ENCODE peak calls at places on chromosomes 11 and 22, in ten cellular contexts. One of them, this sample, is unnamed.

GRCh38 chr11:130383363-130384168 is 44.8 kb downstream of the ADAMTS8 start:
- DNase-seq in upper lobe of right lung: no peak
- DNase-seq in A673: no peak
- DNase-seq in CD8-positive, alpha-beta memory T cell: no peak
- DNase-seq in testis: no peak
- DNase-seq in fibroblast of pulmonary artery: peak
- DNase-seq in SJSA1: peak
- DNase-seq in Panc1: no peak
- DNase-seq in iPS DF 6.9: no peak
- DNase-seq in tibial nerve: no peak
- DNase-seq in this sample: peak

GRCh38 chr11:45089251-45089650 is 57.2 kb upstream of the PRDM11 start:
- DNase-seq in SJSA1: peak
- DNase-seq in iPS DF 6.9: no peak
- DNase-seq in CD8-positive, alpha-beta memory T cell: no peak
- DNase-seq in fibroblast of pulmonary artery: peak
- DNase-seq in tibial nerve: peak
- DNase-seq in upper lobe of right lung: no peak
- DNase-seq in testis: peak
- DNase-seq in Panc1: no peak
- DNase-seq in A673: no peak
- DNase-seq in this sample: no peak

GRCh38 chr11:65135633-65136145 is 1.4 kb upstream of the SYVN1 start:
- DNase-seq in CD8-positive, alpha-beta memory T cell: no peak
- DNase-seq in fibroblast of pulmonary artery: no peak
- DNase-seq in SJSA1: no peak
- DNase-seq in testis: no peak
- DNase-seq in Panc1: no peak
- DNase-seq in upper lobe of right lung: peak
- DNase-seq in tibial nerve: no peak
- DNase-seq in iPS DF 6.9: no peak
- DNase-seq in A673: no peak
- DNase-seq in this sample: no peak

GRCh38 chr22:43346521-43346929 is 3.4 kb upstream of the SCUBE1 start:
- DNase-seq in CD8-positive, alpha-beta memory T cell: peak
- DNase-seq in fibroblast of pulmonary artery: peak
- DNase-seq in iPS DF 6.9: no peak
- DNase-seq in A673: peak
- DNase-seq in SJSA1: peak
- DNase-seq in upper lobe of right lung: peak
- DNase-seq in Panc1: peak
- DNase-seq in testis: peak
- DNase-seq in tibial nerve: peak
- DNase-seq in this sample: no peak

GRCh38 chr11:12017865-12018453 is 9.5 kb upstream of the DKK3 start:
- DNase-seq in iPS DF 6.9: no peak
- DNase-seq in A673: no peak
- DNase-seq in SJSA1: no peak
- DNase-seq in tibial nerve: no peak
- DNase-seq in upper lobe of right lung: no peak
- DNase-seq in fibroblast of pulmonary artery: peak
- DNase-seq in CD8-positive, alpha-beta memory T cell: no peak
- DNase-seq in Panc1: no peak
- DNase-seq in testis: peak
- DNase-seq in this sample: no peak

GRCh38 chr11:97224396-97224795 is 834.6 kb downstream of the JRKL start:
- DNase-seq in SJSA1: no peak
- DNase-seq in fibroblast of pulmonary artery: no peak
- DNase-seq in testis: no peak
- DNase-seq in Panc1: no peak
- DNase-seq in tibial nerve: no peak
- DNase-seq in iPS DF 6.9: no peak
- DNase-seq in A673: no peak
- DNase-seq in upper lobe of right lung: no peak
- DNase-seq in CD8-positive, alpha-beta memory T cell: no peak
- DNase-seq in this sample: no peak

GRCh38 chr11:104073950-104074349 is 37.5 kb downstream of the DDI1 start:
- DNase-seq in CD8-positive, alpha-beta memory T cell: no peak
- DNase-seq in fibroblast of pulmonary artery: no peak
- DNase-seq in upper lobe of right lung: no peak
- DNase-seq in iPS DF 6.9: no peak
- DNase-seq in tibial nerve: no peak
- DNase-seq in SJSA1: no peak
- DNase-seq in A673: no peak
- DNase-seq in Panc1: no peak
- DNase-seq in testis: no peak
- DNase-seq in this sample: no peak

GRCh38 chr22:43126506-43127165 is 16.1 kb downstream of the BIK start:
- DNase-seq in tibial nerve: no peak
- DNase-seq in CD8-positive, alpha-beta memory T cell: no peak
- DNase-seq in fibroblast of pulmonary artery: peak
- DNase-seq in iPS DF 6.9: no peak
- DNase-seq in Panc1: no peak
- DNase-seq in A673: no peak
- DNase-seq in testis: no peak
- DNase-seq in SJSA1: peak
- DNase-seq in upper lobe of right lung: no peak
- DNase-seq in this sample: peak

GRCh38 chr11:70618471-70619101 is 220.3 kb downstream of the CTTN start:
- DNase-seq in SJSA1: no peak
- DNase-seq in tibial nerve: no peak
- DNase-seq in upper lobe of right lung: no peak
- DNase-seq in Panc1: no peak
- DNase-seq in A673: no peak
- DNase-seq in testis: no peak
- DNase-seq in iPS DF 6.9: no peak
- DNase-seq in CD8-positive, alpha-beta memory T cell: no peak
- DNase-seq in fibroblast of pulmonary artery: no peak
- DNase-seq in this sample: no peak

GRCh38 chr11:124843616-124843910 is 21.7 kb upstream of the ROBO3 start:
- DNase-seq in Panc1: no peak
- DNase-seq in upper lobe of right lung: no peak
- DNase-seq in fibroblast of pulmonary artery: no peak
- DNase-seq in A673: no peak
- DNase-seq in tibial nerve: no peak
- DNase-seq in testis: no peak
- DNase-seq in CD8-positive, alpha-beta memory T cell: no peak
- DNase-seq in SJSA1: no peak
- DNase-seq in iPS DF 6.9: no peak
- DNase-seq in this sample: no peak

GRCh38 chr11:64694821-64695365 is 28.1 kb downstream of the NRXN2 start:
- DNase-seq in iPS DF 6.9: no peak
- DNase-seq in SJSA1: no peak
- DNase-seq in CD8-positive, alpha-beta memory T cell: no peak
- DNase-seq in upper lobe of right lung: peak
- DNase-seq in A673: peak
- DNase-seq in testis: no peak
- DNase-seq in tibial nerve: no peak
- DNase-seq in fibroblast of pulmonary artery: no peak
- DNase-seq in Panc1: no peak
- DNase-seq in this sample: no peak

DNA sequence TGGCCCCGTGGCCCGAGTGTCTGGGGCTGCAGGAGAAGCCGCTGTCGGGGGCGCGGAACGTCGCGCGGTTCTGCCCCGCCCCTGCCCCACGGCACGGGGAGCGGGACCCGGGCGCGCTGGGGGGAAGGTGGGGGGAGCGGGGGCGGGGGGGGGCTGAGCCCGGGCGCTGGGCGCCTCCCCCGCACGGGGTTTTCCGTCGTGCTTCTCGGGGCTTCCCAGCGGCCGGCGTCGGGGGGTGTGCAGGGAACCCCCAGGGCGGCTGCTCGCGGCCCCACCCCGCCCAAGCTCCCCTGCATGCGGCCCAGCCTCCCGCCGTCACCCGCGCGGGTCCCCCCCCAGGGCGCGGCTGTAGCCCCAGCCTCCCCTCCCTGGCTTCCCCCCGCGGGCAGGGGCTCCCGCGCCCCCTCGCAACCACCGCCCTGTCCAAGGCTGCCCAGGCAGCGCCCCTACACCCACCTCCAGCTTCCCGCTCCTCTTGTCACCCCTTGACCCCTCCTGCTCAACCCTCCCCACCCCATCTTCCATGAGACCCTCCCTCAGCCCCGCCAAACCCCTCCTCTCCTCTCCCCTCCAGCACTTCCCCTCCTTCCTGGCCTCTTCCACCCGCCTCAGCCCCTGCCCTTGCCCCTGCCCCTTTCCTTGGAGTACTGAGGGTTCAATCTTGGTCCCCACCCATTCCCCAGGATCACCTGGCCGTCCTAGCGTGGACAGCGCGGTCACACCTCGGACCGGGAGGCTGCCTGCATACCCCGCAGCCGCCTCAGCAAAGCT is 1.7 kb downstream of the IL17REL start:
- DNase-seq in upper lobe of right lung: peak
- DNase-seq in iPS DF 6.9: no peak
- DNase-seq in fibroblast of pulmonary artery: no peak
- DNase-seq in tibial nerve: no peak
- DNase-seq in CD8-positive, alpha-beta memory T cell: peak
- DNase-seq in testis: no peak
- DNase-seq in Panc1: no peak
- DNase-seq in SJSA1: no peak
- DNase-seq in A673: no peak
- DNase-seq in this sample: no peak
- H3K4me3 ChIP-seq in upper lobe of right lung: no peak
- H3K4me3 ChIP-seq in iPS DF 6.9: peak
- H3K4me3 ChIP-seq in fibroblast of pulmonary artery: no peak
- H3K4me3 ChIP-seq in tibial nerve: no peak
- H3K4me3 ChIP-seq in CD8-positive, alpha-beta memory T cell: no peak
- H3K4me3 ChIP-seq in testis: peak
- H3K4me3 ChIP-seq in Panc1: no peak
- H3K4me3 ChIP-seq in SJSA1: no peak
- H3K4me3 ChIP-seq in A673: peak
- H3K4me3 ChIP-seq in this sample: no peak

GRCh38 chr11:119421351-119421750 is 1.6 kb downstream of the THY1 start:
- DNase-seq in A673: peak
- DNase-seq in SJSA1: no peak
- DNase-seq in CD8-positive, alpha-beta memory T cell: no peak
- DNase-seq in fibroblast of pulmonary artery: no peak
- DNase-seq in tibial nerve: no peak
- DNase-seq in testis: no peak
- DNase-seq in Panc1: no peak
- DNase-seq in iPS DF 6.9: no peak
- DNase-seq in upper lobe of right lung: no peak
- DNase-seq in this sample: no peak
- H3K4me3 ChIP-seq in A673: peak
- H3K4me3 ChIP-seq in SJSA1: peak
- H3K4me3 ChIP-seq in CD8-positive, alpha-beta memory T cell: no peak
- H3K4me3 ChIP-seq in fibroblast of pulmonary artery: peak
- H3K4me3 ChIP-seq in tibial nerve: no peak
- H3K4me3 ChIP-seq in testis: no peak
- H3K4me3 ChIP-seq in Panc1: no peak
- H3K4me3 ChIP-seq in iPS DF 6.9: peak
- H3K4me3 ChIP-seq in upper lobe of right lung: peak
- H3K4me3 ChIP-seq in this sample: peak

DNA sequence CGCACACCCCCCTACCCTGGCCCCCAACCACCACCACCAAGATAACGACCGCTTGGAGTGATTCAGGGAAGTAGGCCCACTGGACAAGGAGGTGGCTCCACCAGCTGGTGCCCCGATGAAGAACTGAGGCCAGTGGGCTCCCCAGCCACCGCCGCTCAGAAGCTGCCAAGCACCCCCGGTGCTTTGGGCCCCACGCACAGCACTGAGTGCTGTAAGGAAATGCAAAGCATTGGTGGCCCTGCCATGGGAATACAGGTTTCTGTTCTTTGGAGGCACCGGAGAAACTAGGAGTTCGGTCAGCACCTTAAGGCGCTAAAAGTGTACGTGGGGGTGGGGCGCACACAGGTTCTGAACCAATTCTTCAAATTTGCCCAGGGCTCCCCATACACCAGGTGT is 664 bp upstream of the PRSS23 start:
- DNase-seq in tibial nerve: no peak
- DNase-seq in SJSA1: no peak
- DNase-seq in iPS DF 6.9: no peak
- DNase-seq in CD8-positive, alpha-beta memory T cell: no peak
- DNase-seq in fibroblast of pulmonary artery: peak
- DNase-seq in Panc1: no peak
- DNase-seq in A673: no peak
- DNase-seq in testis: peak
- DNase-seq in upper lobe of right lung: no peak
- DNase-seq in this sample: no peak
- H3K4me3 ChIP-seq in tibial nerve: peak
- H3K4me3 ChIP-seq in SJSA1: peak
- H3K4me3 ChIP-seq in iPS DF 6.9: peak
- H3K4me3 ChIP-seq in CD8-positive, alpha-beta memory T cell: no peak
- H3K4me3 ChIP-seq in fibroblast of pulmonary artery: peak
- H3K4me3 ChIP-seq in Panc1: peak
- H3K4me3 ChIP-seq in A673: peak
- H3K4me3 ChIP-seq in testis: peak
- H3K4me3 ChIP-seq in upper lobe of right lung: peak
- H3K4me3 ChIP-seq in this sample: peak

GRCh38 chr22:19522190-19522880 is 1.9 kb downstream of the CLDN5 start:
- DNase-seq in Panc1: no peak
- DNase-seq in SJSA1: peak
- DNase-seq in tibial nerve: no peak
- DNase-seq in CD8-positive, alpha-beta memory T cell: no peak
- DNase-seq in A673: peak
- DNase-seq in testis: no peak
- DNase-seq in fibroblast of pulmonary artery: no peak
- DNase-seq in upper lobe of right lung: no peak
- DNase-seq in iPS DF 6.9: no peak
- DNase-seq in this sample: no peak

GRCh38 chr22:19523240-19524169 is 705 bp downstream of the CLDN5 start:
- DNase-seq in Panc1: no peak
- DNase-seq in CD8-positive, alpha-beta memory T cell: no peak
- DNase-seq in tibial nerve: no peak
- DNase-seq in upper lobe of right lung: no peak
- DNase-seq in A673: peak
- DNase-seq in iPS DF 6.9: no peak
- DNase-seq in fibroblast of pulmonary artery: peak
- DNase-seq in testis: no peak
- DNase-seq in SJSA1: peak
- DNase-seq in this sample: no peak

GRCh38 chr22:19524170-19525115 is at the start of gene CLDN5:
- DNase-seq in CD8-positive, alpha-beta memory T cell: no peak
- DNase-seq in testis: peak
- DNase-seq in iPS DF 6.9: no peak
- DNase-seq in A673: peak
- DNase-seq in Panc1: no peak
- DNase-seq in tibial nerve: no peak
- DNase-seq in SJSA1: peak
- DNase-seq in upper lobe of right lung: no peak
- DNase-seq in fibroblast of pulmonary artery: peak
- DNase-seq in this sample: no peak

GRCh38 chr22:19520566-19521305 is 3.5 kb downstream of the CLDN5 start:
- DNase-seq in upper lobe of right lung: peak
- DNase-seq in testis: no peak
- DNase-seq in iPS DF 6.9: no peak
- DNase-seq in fibroblast of pulmonary artery: no peak
- DNase-seq in tibial nerve: no peak
- DNase-seq in CD8-positive, alpha-beta memory T cell: no peak
- DNase-seq in Panc1: no peak
- DNase-seq in SJSA1: peak
- DNase-seq in A673: no peak
- DNase-seq in this sample: no peak

DNA sequence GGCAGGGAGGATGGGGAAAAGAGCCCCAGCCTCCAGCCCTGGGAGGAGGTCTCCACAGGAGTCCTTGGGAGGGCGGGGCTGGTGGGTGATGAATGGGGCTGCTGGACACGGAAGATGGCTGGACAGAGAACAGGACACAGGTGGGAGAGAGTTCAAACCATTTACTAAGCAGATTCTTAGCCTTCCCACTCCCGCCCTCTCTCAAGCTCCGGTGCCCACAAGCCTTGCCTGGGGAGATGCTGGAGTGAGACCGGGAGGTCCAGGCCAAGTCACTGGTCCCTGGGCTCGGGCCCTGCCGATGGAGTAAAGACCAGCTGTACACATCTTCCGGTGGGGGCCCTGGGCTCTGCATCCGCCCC is 1.4 kb downstream of the CLDN5 start:
- DNase-seq in upper lobe of right lung: no peak
- DNase-seq in fibroblast of pulmonary artery: no peak
- DNase-seq in iPS DF 6.9: no peak
- DNase-seq in Panc1: no peak
- DNase-seq in SJSA1: no peak
- DNase-seq in CD8-positive, alpha-beta memory T cell: no peak
- DNase-seq in A673: no peak
- DNase-seq in tibial nerve: no peak
- DNase-seq in testis: no peak
- DNase-seq in this sample: no peak
- H3K4me3 ChIP-seq in upper lobe of right lung: peak
- H3K4me3 ChIP-seq in fibroblast of pulmonary artery: peak
- H3K4me3 ChIP-seq in iPS DF 6.9: no peak
- H3K4me3 ChIP-seq in Panc1: no peak
- H3K4me3 ChIP-seq in SJSA1: no peak
- H3K4me3 ChIP-seq in CD8-positive, alpha-beta memory T cell: no peak
- H3K4me3 ChIP-seq in A673: peak
- H3K4me3 ChIP-seq in tibial nerve: no peak
- H3K4me3 ChIP-seq in testis: peak
- H3K4me3 ChIP-seq in this sample: no peak

This sample was measured in epithelial cell of proximal tubule.